ENCODE peak calls at places on chromosome 10, in four cellular contexts. L, U, W and E are unnamed samples.

GRCh38 chr10:125160856-125161569 is 650 bp upstream of the CTBP2 start:
- DNase-seq in L (no peak), U (peak), W (peak), E (peak)

GRCh38 chr10:69958232-69958902 is 94.3 kb upstream of the MACROH2A2 start:
- DNase-seq in W (no peak), U (no peak), L (no peak), E (peak)

GRCh38 chr10:3876563-3876962 is 91.6 kb upstream of the KLF6 start:
- DNase-seq in L (no peak), U (no peak), W (no peak), E (no peak)

GRCh38 chr10:6151087-6151977 is 51.4 kb upstream of the PFKFB3 start:
- DNase-seq in L (no peak), W (peak), U (peak), E (peak)

GRCh38 chr10:73168486-73168844 is 546 bp downstream of the FAM149B1 start:
- DNase-seq in L (no peak), W (no peak), U (no peak), E (no peak)

GRCh38 chr10:22849077-22849810 is 78.6 kb upstream of the ARMC3 start:
- DNase-seq in L (no peak), U (no peak), W (peak), E (peak)

GRCh38 chr10:119006451-119007210 is 22.9 kb upstream of the NANOS1 start:
- DNase-seq in U (no peak), L (no peak), W (no peak), E (peak)

GRCh38 chr10:119177708-119178370 is 773 bp downstream of the PRDX3 start:
- DNase-seq in W (no peak), U (no peak), L (no peak), E (no peak)

GRCh38 chr10:82981137-82981723 is 1106.2 kb downstream of the NRG3 start:
- DNase-seq in L (no peak), U (no peak), W (no peak), E (no peak)

GRCh38 chr10:96073722-96074121 is 30.3 kb downstream of the CCNJ start:
- DNase-seq in L (no peak), W (no peak), U (no peak), E (no peak)

GRCh38 chr10:119652361-119652760 is 1.2 kb downstream of the BAG3 start:
- DNase-seq in L (no peak), W (no peak), U (no peak), E (peak)

GRCh38 chr10:104337985-104338735 is at the start of gene ITPRIP:
- DNase-seq in L (peak), W (peak), U (peak), E (peak)

GRCh38 chr10:14749051-14749809 is 25.5 kb downstream of the FAM107B start:
- DNase-seq in L (no peak), U (peak), W (peak), E (peak)